ENCODE peak calls at places on chromosomes 7 and 10, in five cellular contexts. C is Caco-2, F is tibial nerve, K is dorsolateral prefrontal cortex, D is body of pancreas. L is an unnamed sample.

GRCh38 chr7:16099302-16099832 is 322.0 kb downstream of the CRPPA start:
- DNase-seq in C (no peak), F (no peak), K (no peak), D (no peak), L (no peak)

GRCh38 chr7:112452102-112452888 is 2.0 kb downstream of the IFRD1 start:
- DNase-seq in C (peak), F (peak), K (no peak), D (peak), L (no peak)

GRCh38 chr10:55979203-55979602 is 381.9 kb downstream of the ZWINT start:
- DNase-seq in C (peak), F (no peak), K (no peak), D (no peak), L (no peak)

GRCh38 chr10:104690081-104690480 is 49.0 kb downstream of the SORCS3 start:
- DNase-seq in C (no peak), F (no peak), K (no peak), D (no peak), L (no peak)

GRCh38 chr10:49309691-49310371 is 10.9 kb downstream of the C10orf71 start:
- DNase-seq in C (no peak), F (no peak), K (no peak), D (no peak), L (no peak)

GRCh38 chr7:644381-645305 is 81.9 kb upstream of the DNAAF5 start:
- DNase-seq in C (no peak), F (no peak), K (no peak), D (no peak), L (no peak)

GRCh38 chr7:101924171-101924570 is 106.7 kb downstream of the CUX1 start:
- DNase-seq in C (no peak), F (no peak), K (peak), D (no peak), L (no peak)

GRCh38 chr7:157440346-157441022 is 103.7 kb downstream of the DNAJB6 start:
- DNase-seq in C (no peak), F (no peak), K (no peak), D (no peak), L (no peak)

GRCh38 chr10:103600956-103601569 is 107.6 kb downstream of the NEURL1 start:
- DNase-seq in C (no peak), F (no peak), K (peak), D (no peak), L (no peak)

GRCh38 chr10:76036410-76036940 is 605.1 kb downstream of the LRMDA start:
- DNase-seq in C (peak), F (peak), K (peak), D (peak), L (peak)

GRCh38 chr10:13890617-13891541 is 304.1 kb downstream of the PRPF18 start:
- DNase-seq in C (no peak), F (no peak), K (peak), D (no peak), L (no peak)

GRCh38 chr7:150988230-150989226 is 2.3 kb upstream of the NOS3 start:
- DNase-seq in C (peak), F (no peak), K (peak), D (peak), L (no peak)

GRCh38 chr7:56040691-56041090 is 10.6 kb downstream of the PSPH start:
- DNase-seq in C (no peak), F (no peak), K (no peak), D (no peak), L (no peak)

GRCh38 chr7:51430480-51431086 is 114.0 kb upstream of the COBL start:
- DNase-seq in C (peak), F (no peak), K (peak), D (peak), L (peak)

GRCh38 chr10:94397549-94398370 is 4.6 kb upstream of the TBC1D12 start:
- DNase-seq in C (peak), F (no peak), K (no peak), D (no peak), L (no peak)

GRCh38 chr7:10672186-10672585 is 301.5 kb upstream of the PHF14 start:
- DNase-seq in C (no peak), F (no peak), K (no peak), D (no peak), L (no peak)

GRCh38 chr7:131057524-131058065 is 270.1 kb upstream of the MKLN1 start:
- DNase-seq in C (no peak), F (no peak), K (no peak), D (no peak), L (no peak)

GRCh38 chr7:78134256-78134655 is 335.7 kb downstream of the PHTF2 start:
- DNase-seq in C (peak), F (no peak), K (no peak), D (no peak), L (peak)

GRCh38 chr7:30914611-30915601 is 3.3 kb downstream of the AQP1 start:
- DNase-seq in C (no peak), F (no peak), K (no peak), D (no peak), L (no peak)

GRCh38 chr10:91603173-91603572 is 29.7 kb downstream of the PPP1R3C start:
- DNase-seq in C (no peak), F (no peak), K (no peak), D (no peak), L (no peak)

GRCh38 chr10:16192337-16192736 is 244.5 kb upstream of the PTER start:
- DNase-seq in C (no peak), F (no peak), K (no peak), D (no peak), L (no peak)

GRCh38 chr10:19048479-19048878 is at the start of gene MALRD1:
- DNase-seq in C (peak), F (no peak), K (no peak), D (no peak), L (no peak)

GRCh38 chr10:5155951-5156350 is 29.0 kb downstream of the AKR1C8 start:
- DNase-seq in C (no peak), F (no peak), K (no peak), D (no peak), L (no peak)
- H3K4me3 ChIP-seq in C (no peak), F (no peak), K (no peak), D (no peak), L (no peak)

GRCh38 chr7:43303740-43304241 is 191.3 kb downstream of the HECW1 start:
- DNase-seq in C (no peak), F (no peak), K (peak), D (no peak), L (no peak)

GRCh38 chr7:43307522-43307921 is 195.1 kb downstream of the HECW1 start:
- DNase-seq in C (no peak), F (no peak), K (no peak), D (no peak), L (no peak)

GRCh38 chr7:43313628-43314378 is 201.4 kb downstream of the HECW1 start:
- DNase-seq in C (no peak), F (no peak), K (no peak), D (no peak), L (no peak)

GRCh38 chr7:43311694-43312093 is 199.2 kb downstream of the HECW1 start:
- DNase-seq in C (no peak), F (no peak), K (no peak), D (no peak), L (no peak)

DNA sequence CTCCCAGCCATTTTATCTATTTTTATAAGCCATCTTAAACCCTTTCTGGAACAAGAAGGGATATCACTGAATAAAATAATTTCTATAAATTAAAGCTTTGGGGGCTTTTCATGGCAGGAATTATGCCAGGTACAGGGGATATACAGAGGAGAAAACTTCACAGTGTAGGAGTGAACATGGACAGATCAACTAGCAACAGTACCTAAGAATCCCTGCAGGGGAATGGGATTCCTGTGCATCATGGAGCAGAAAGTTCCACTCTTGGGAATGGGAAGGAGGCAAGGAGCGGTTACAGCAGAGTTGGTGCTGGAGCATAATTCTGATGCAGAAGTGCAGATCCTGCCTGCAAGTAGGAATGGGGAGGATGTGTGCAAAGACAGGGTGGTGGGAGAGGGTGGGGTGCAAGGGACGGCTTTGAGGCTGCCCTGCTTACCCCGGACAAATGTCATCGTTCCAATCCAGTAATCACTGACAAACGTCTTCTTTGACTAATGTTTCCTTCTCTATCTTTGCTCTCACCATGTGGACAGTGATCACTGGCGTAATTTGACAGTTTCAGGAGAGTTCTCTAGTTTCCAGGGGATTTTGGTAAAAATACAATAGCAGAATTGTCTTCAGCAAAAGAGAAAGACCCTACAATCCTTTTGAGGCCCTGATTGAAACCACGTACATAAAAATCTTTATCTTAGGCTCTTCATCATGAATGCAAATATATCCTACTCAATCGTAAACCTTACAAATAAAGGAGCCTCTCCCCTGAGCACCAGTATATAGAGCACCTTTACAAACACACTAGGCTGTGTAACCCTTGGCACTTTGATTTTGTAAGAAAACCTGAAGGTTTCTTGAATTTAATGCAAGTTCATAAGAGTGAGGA is 196.7 kb downstream of the HECW1 start:
- DNase-seq in C (no peak), F (no peak), K (no peak), D (no peak), L (no peak)
- TF ChIP-seq CTCF in C (no peak), F (no peak), K (no peak), D (no peak), L (no peak)

GRCh38 chr7:117323877-117324699 is 1.2 kb upstream of the WNT2 start:
- DNase-seq in C (peak), F (no peak), K (no peak), D (no peak), L (no peak)
- H3K4me3 ChIP-seq in C (peak), F (peak), K (peak), D (no peak), L (no peak)

GRCh38 chr7:67636363-67637355 is 640.0 kb downstream of the TYW1 start:
- DNase-seq in C (no peak), F (no peak), K (peak), D (no peak), L (no peak)
- TF ChIP-seq CTCF in C (no peak), F (no peak), K (peak), D (no peak), L (peak)

GRCh38 chr10:12181065-12181775 is 14.5 kb downstream of the NUDT5 start:
- DNase-seq in C (no peak), F (no peak), K (no peak), D (no peak), L (no peak)
- H3K4me3 ChIP-seq in C (no peak), F (no peak), K (no peak), D (no peak), L (no peak)

GRCh38 chr10:15068802-15069201 is 19.8 kb downstream of the ACBD7 start:
- DNase-seq in C (no peak), F (no peak), K (no peak), D (no peak), L (no peak)

GRCh38 chr10:15072358-15072757 is 16.2 kb downstream of the ACBD7 start:
- DNase-seq in C (no peak), F (no peak), K (no peak), D (no peak), L (no peak)

GRCh38 chr10:15067154-15067553 is 21.4 kb downstream of the ACBD7 start:
- DNase-seq in C (no peak), F (no peak), K (no peak), D (no peak), L (no peak)

DNA sequence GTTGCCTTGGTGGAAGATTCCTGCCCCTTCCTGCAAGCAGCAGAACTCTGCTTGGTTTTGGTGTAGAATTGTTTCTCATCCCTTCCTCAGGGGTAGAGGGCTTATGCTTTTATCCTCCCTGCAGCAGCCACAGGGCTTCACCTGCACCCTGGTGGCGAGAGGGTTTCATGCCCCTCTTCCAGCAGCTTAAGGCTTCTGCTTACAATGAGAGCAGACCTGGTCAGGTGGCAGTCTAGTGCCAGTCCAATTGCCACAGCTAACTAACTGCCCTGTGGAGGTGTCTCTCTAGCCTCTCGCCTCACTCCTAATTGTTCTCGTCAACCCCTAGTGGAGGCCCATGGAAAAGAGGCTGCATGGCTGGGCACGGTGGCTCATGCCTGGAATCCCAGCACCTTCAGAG is 19.3 kb downstream of the ACBD7 start:
- DNase-seq in C (no peak), F (no peak), K (no peak), D (no peak), L (no peak)
- TF ChIP-seq CTCF in C (no peak), F (no peak), K (no peak), D (no peak), L (no peak)

GRCh38 chr10:62036186-62037081 is 134.9 kb downstream of the ARID5B start:
- DNase-seq in C (no peak), F (no peak), K (no peak), D (no peak), L (no peak)

GRCh38 chr10:62038609-62039190 is 137.2 kb downstream of the ARID5B start:
- DNase-seq in C (peak), F (peak), K (peak), D (peak), L (peak)

GRCh38 chr10:62040896-62041295 is 139.4 kb downstream of the ARID5B start:
- DNase-seq in C (no peak), F (no peak), K (no peak), D (no peak), L (no peak)

GRCh38 chr10:62037166-62037831 is 135.8 kb downstream of the ARID5B start:
- DNase-seq in C (peak), F (no peak), K (no peak), D (no peak), L (no peak)

DNA sequence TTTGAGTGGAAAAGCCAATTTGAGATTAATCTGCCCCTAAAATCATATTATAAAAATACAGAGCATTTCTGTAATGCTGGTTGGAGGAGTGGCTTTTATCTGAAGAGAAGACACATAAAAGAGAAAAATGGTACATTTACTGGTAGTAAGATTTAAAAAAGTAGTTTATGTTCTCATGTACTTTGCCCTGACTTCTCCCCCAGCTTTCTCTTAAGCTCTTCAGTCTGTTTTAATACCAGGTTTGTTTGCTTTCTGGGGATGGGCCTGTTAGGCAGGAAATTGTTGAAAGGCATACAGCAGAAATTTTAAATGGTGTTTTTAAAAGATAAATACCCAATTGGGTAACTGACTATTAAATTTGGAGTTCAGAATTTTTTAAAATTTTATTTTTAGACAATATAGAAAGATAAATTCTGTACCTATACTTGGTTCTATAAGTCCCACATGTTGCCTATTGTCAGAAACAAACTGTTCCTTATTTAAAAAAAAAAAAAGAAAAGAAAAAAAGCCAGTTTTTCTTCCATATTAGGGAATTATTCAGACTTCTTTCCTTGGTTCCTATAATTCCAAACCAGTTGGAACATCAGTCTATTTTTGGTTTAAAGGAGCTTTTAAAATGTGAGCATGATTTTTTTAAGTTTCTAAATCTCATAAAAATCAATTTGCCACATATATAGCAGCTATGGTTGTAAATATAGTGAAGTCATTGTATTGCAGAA is 136.6 kb downstream of the ARID5B start:
- DNase-seq in C (peak), F (no peak), K (no peak), D (no peak), L (no peak)
- H3K4me3 ChIP-seq in C (no peak), F (no peak), K (no peak), D (no peak), L (no peak)

L was measured in LNCaP clone FGC.